ENCODE peak calls at places on chromosome 12, in four cellular contexts. J is HL-60, N is GM12878, H is K562. R is an unnamed sample.

GRCh38 chr12:52055781-52056711 is 4.8 kb downstream of the NR4A1 start:
- DNase-seq in J (no peak), N (no peak), H (no peak), R (no peak)

GRCh38 chr12:1529862-1530591 is 64.4 kb downstream of the FBXL14 start:
- DNase-seq in H (peak), N (no peak), J (no peak), R (peak)

GRCh38 chr12:94980577-94980976 is 22.9 kb downstream of the NDUFA12 start:
- DNase-seq in H (no peak), J (no peak), N (no peak), R (no peak)

GRCh38 chr12:108700833-108701450 is 30.4 kb downstream of the CORO1C start:
- DNase-seq in N (no peak), H (no peak), J (no peak), R (no peak)

GRCh38 chr12:95882080-95882479 is 23.3 kb downstream of the SNRPF start:
- DNase-seq in N (no peak), H (no peak), J (no peak), R (no peak)

GRCh38 chr12:26247873-26248272 is 52.5 kb downstream of the SSPN start:
- DNase-seq in H (no peak), N (no peak), J (no peak), R (no peak)

GRCh38 chr12:115518-115917 is 49.0 kb downstream of the IQSEC3 start:
- DNase-seq in N (no peak), J (no peak), H (no peak), R (no peak)

GRCh38 chr12:106078358-106079025 is 60.3 kb downstream of the NUAK1 start:
- DNase-seq in N (no peak), J (no peak), H (no peak), R (no peak)

GRCh38 chr12:15188136-15188535 is 33.1 kb downstream of the RERG start:
- DNase-seq in J (no peak), N (no peak), H (no peak), R (no peak)

GRCh38 chr12:127761880-127762279 is 505.1 kb upstream of the TMEM132C start:
- DNase-seq in J (no peak), N (no peak), H (no peak), R (no peak)

GRCh38 chr12:29044799-29045198 is 104.3 kb upstream of the FAR2 start:
- DNase-seq in J (no peak), H (no peak), N (no peak), R (no peak)

GRCh38 chr12:52323416-52324067 is 2.3 kb upstream of the KRT83 start:
- DNase-seq in N (no peak), H (no peak), J (no peak), R (no peak)

GRCh38 chr12:452667-453210 is 7.0 kb upstream of the B4GALNT3 start:
- DNase-seq in J (no peak), H (peak), N (no peak), R (peak)

DNA sequence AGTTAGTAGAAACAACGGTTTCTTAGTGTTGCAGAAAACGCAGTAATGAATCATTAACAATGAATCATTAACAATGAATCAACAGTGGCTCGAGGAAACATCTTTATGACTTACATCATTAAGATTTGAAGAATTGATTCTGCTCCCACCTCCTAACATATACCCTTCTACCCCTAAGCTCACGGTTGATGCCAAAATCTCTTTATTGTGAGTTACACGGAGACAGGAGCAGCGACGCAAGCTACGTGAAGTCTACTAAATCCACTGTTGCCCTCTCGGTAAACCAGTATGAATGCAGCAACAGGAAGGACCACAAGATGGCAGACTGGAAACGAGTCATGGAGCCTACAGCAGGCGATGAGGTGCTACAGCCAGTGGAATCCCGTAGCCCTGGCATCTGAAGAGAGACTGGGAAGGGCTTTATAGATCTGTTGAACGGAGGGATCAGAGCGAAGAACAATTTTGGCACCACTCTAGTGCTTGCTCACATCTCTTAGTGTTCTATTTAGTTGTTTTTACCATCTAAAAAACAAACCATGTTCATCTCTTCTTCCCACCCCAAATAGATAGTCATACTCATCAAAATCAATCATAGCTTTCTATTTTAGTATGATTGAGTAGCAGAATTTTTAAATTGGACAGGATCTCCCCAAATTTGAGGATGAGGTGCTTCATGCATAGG is 332.7 kb downstream of the DUSP6 start:
- DNase-seq in N (peak), J (peak), H (peak), R (peak)
- TF ChIP-seq POLR2AphosphoS5 in N (no peak), J (no peak), H (no peak), R (no peak)

DNA sequence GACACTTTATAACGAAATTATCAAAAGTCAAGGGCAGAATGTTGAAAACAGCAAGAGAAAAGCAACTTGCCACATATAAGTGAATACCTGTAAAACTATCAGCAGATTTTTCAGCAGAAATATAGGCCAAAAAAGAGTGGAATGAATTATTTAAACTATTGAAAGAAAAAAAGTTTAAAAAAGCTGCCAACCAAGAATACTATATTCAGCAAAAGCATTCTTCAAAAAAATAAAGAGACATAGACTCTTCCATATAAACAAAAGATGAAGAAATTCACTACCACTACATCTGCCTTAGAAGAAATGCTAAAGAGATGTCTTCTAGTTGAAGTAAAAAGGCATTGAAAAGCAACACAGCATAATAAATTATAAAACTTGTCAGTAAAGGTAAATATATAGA is 80.6 kb upstream of the CPNE8 start:
- DNase-seq in N (no peak), J (no peak), H (no peak), R (no peak)
- TF ChIP-seq SPI1 in N (no peak), J (no peak), H (no peak), R (no peak)

GRCh38 chr12:6603095-6603567 is 4.0 kb downstream of the CHD4 start:
- DNase-seq in J (no peak), N (no peak), H (no peak), R (no peak)

GRCh38 chr12:6606331-6607131 is 648 bp downstream of the CHD4 start:
- DNase-seq in N (no peak), H (peak), J (peak), R (no peak)

GRCh38 chr12:6604254-6605029 is 2.7 kb downstream of the CHD4 start:
- DNase-seq in H (no peak), J (no peak), N (no peak), R (no peak)

GRCh38 chr12:6607751-6608591 is 792 bp upstream of the CHD4 start:
- DNase-seq in H (peak), N (peak), J (peak), R (no peak)

DNA sequence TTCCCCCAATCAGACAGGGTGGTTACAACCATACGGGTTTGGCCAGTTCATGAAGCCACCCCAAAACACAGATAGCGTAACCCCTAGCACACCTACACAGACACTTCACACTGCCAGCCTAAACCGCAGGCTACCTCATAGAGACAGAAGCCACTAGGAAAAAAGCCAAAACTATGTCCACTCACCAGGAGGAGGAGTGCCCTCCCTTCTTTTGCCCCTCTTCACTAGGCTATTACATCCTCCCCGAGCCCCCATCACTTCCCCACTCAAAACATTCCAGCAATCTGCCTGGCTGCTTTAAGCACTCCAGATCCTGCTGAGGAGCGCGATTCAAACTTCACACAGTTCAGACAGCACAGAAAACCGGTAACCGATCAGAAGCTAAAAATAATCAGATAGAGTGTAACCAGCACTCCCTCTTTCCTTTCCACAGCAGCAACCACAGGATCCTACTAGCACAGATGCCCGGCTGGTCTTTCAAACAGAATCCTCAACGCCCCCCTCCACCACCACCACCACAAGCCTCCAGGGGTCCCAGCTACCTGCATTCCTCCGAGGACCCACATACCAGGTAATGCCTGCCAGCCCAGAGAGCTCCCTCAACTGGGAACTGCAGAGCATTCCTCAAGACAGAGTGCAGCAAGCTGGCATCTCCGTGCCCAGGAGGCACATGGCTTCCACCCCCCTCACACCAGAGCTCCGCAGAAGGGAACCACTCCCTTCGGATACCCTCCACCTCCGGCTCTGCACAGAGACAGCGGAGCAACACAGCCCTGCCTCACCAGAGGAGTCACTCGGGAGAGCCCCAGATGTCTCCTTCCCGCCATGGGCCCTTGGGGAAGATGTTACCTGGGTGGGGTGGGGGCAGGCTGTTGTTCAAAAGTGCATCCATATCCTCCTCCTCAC is 1.5 kb downstream of the CHD4 start:
- DNase-seq in H (no peak), J (no peak), N (no peak), R (no peak)
- TF ChIP-seq POLR2AphosphoS5 in H (no peak), J (no peak), N (peak), R (no peak)

DNA sequence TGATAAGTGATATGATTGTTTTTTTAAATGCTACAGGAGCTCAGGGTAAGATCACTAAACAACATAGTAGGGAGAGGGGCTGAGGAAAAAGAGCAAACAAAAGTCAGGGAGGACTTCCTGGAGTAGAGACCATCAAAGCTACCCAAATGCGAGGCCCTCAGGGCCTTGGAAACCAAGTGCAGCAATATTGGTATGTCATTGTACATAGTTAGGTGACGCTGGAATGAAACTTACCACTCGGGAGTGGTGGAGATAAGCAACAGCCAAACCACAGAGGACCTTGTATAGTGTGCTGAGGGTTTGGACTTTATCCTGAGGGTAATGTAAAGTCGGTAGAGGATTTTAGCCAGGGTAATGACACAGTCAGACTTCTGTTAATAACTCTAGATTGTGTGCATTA is 13.8 kb downstream of the KITLG start:
- DNase-seq in H (no peak), N (no peak), J (no peak), R (no peak)
- TF ChIP-seq SPI1 in H (no peak), N (no peak), J (no peak), R (no peak)

DNA sequence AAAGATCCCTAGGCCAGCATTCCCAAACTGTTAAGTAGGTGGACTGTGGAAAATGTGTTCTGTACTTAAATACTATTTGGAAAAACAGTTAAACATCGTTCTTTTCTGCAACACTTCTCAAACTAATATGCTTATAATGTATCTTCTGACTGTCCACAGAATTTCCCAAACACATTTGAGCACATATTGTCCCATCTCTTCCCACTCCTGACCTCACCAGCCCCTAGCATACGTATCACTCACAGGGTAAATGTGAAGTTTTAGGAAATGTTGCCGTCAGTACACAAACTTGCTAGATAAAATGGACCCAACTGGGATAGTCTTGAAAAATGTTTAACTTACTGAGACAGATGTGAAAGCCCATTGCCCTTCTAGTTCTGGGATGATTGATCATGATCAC is 27.7 kb downstream of the ARID2 start:
- DNase-seq in J (no peak), H (no peak), N (no peak), R (no peak)
- TF ChIP-seq POLR2AphosphoS5 in J (no peak), H (no peak), N (no peak), R (no peak)

DNA sequence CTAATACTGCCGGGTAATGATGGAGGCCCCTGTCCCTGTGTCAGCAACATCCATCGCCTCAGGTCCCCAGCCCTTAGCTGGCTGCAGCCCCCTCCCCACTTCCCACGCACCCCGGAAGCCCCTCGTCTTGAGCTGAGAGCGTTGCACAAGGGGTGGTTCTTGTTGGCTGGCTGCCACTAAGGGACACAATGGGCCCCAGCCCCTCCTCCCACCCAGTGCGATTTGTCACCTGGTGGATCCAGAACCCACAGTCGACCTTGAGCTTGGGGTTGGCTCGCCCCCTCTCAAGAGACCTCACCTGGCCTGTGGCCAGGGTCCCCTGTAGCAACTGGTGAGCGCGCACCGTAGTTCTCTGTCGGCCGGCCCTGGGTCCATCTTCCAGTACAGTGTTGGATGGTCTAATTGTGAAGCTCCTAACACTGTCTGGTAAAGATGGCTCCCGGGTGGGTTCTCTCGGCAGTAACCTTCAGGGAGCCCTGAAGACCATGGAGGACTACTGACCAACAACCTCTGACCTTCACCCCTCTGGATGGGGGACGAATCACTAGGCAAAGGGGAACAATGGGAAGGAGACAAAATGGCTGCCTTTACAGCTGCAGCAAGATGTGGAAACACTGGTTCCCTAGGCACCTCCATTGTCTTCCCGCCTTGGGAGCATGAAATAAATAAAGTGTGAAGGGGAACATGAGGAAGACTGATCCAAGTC is 6.6 kb downstream of the PHB2 start:
- DNase-seq in N (no peak), H (no peak), J (no peak), R (no peak)
- TF ChIP-seq SPI1 in N (no peak), H (no peak), J (no peak), R (no peak)

DNA sequence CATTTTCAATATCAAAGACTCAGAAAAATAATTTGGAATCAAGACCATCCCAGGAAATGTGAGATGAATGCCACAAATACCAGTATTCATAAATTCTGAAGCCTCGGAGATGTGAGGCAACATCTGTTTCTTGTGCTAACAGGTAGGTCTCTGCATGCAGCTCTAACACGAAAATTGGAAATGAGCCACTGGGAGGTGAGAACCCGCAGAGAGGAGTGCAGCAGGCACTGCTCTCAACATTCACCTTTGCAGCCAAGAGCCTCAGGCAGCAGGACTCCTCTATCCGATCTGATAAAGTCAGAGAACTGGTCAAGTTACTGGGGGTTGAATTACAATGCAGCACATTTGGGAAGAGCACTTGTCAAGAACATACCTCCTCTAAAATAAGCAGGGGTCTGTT is 209.4 kb upstream of the KRR1 start:
- DNase-seq in H (no peak), J (no peak), N (no peak), R (no peak)
- TF ChIP-seq POLR2AphosphoS5 in H (no peak), J (no peak), N (no peak), R (no peak)

R was measured in GM12891.